ENCODE peak calls at places on chromosome 21, in six cellular contexts. F is occipital lobe, W is hepatic stellate cell, N is immature natural killer cell, H is GM13976, G is SHP77 treated with DMSO at 0.1 percent for 48 hours. R is an unnamed sample.

GRCh38 chr21:45132841-45133573 is 58.6 kb downstream of the ADARB1 start:
- DNase-seq in G (no peak), W (no peak), N (no peak), H (no peak), F (no peak), R (no peak)

GRCh38 chr21:27649323-27649722 is 682.4 kb upstream of the ADAMTS5 start:
- DNase-seq in W (peak), G (no peak), F (no peak), H (no peak), N (no peak), R (no peak)

GRCh38 chr21:45543371-45543709 is 1.1 kb upstream of the SLC19A1 start:
- DNase-seq in H (no peak), F (no peak), W (no peak), N (no peak), G (no peak), R (peak)

GRCh38 chr21:44021064-44021463 is 9.0 kb downstream of the TRAPPC10 start:
- DNase-seq in G (no peak), W (no peak), H (no peak), N (no peak), F (no peak), R (no peak)

GRCh38 chr21:43306911-43307676 is 119.8 kb downstream of the SIK1 start:
- DNase-seq in F (no peak), N (no peak), G (peak), W (no peak), H (peak), R (no peak)

GRCh38 chr21:39004776-39005605 is 178.3 kb downstream of the PSMG1 start:
- DNase-seq in F (no peak), N (peak), W (no peak), G (peak), H (no peak), R (no peak)

GRCh38 chr21:32403201-32403701 is 9.3 kb upstream of the EVA1C start:
- DNase-seq in F (peak), H (peak), G (peak), N (peak), W (peak), R (peak)

GRCh38 chr21:35508389-35508888 is 459.3 kb upstream of the RUNX1 start:
- DNase-seq in G (no peak), F (no peak), H (no peak), W (peak), N (no peak), R (peak)

GRCh38 chr21:32826317-32827167 is 55.0 kb upstream of the PAXBP1 start:
- DNase-seq in F (peak), G (peak), N (peak), H (peak), W (peak), R (peak)

GRCh38 chr21:44400791-44401385 is 47.5 kb downstream of the TRPM2 start:
- DNase-seq in N (no peak), F (no peak), W (no peak), H (no peak), G (no peak), R (peak)